ENCODE peak calls at places on chromosome 16, in six cellular contexts. J, S, X, L, N and I are unnamed samples.

GRCh38 chr16:14241631-14242030 is 170.5 kb downstream of the MRTFB start:
- DNase-seq in J (no peak), S (no peak), X (no peak), L (no peak), N (no peak), I (no peak)

GRCh38 chr16:1831537-1832075 is 4.6 kb downstream of the FAHD1 start:
- DNase-seq in J (no peak), S (no peak), X (no peak), L (no peak), N (no peak), I (no peak)

GRCh38 chr16:85642762-85643281 is 29.7 kb downstream of the GSE1 start:
- DNase-seq in J (no peak), S (no peak), X (no peak), L (no peak), N (no peak), I (no peak)

GRCh38 chr16:24509536-24509935 is 29.8 kb upstream of the RBBP6 start:
- DNase-seq in J (no peak), S (no peak), X (no peak), L (no peak), N (no peak), I (no peak)

GRCh38 chr16:34078697-34079096 is 619.3 kb downstream of the TP53TG3F start:
- DNase-seq in J (peak; percentile 27), S (no peak), X (no peak), L (peak; percentile 38), N (no peak), I (no peak)

GRCh38 chr16:69166221-69166833 is 20.6 kb upstream of the SNTB2 start:
- DNase-seq in J (peak; percentile 80), S (no peak), X (no peak), L (peak; percentile 42), N (no peak), I (no peak)

GRCh38 chr16:19282101-19282500 is 3.4 kb upstream of the CLEC19A start:
- DNase-seq in J (no peak), S (no peak), X (no peak), L (no peak), N (no peak), I (no peak)

GRCh38 chr16:57341441-57342303 is 16.9 kb upstream of the CCL22 start:
- DNase-seq in J (peak; percentile 96), S (no peak), X (peak; percentile 58), L (peak; percentile 100), N (no peak), I (no peak)

GRCh38 chr16:85327731-85328664 is 215.7 kb upstream of the CIBAR2 start:
- DNase-seq in J (peak; percentile 60), S (peak; percentile 99), X (no peak), L (no peak), N (no peak), I (no peak)

GRCh38 chr16:2008009-2008526 is 1.6 kb downstream of the ZNF598 start:
- DNase-seq in J (peak; percentile 70), S (no peak), X (no peak), L (peak; percentile 93), N (peak; percentile 53), I (no peak)

GRCh38 chr16:30621765-30622164 is 11.6 kb upstream of the ZNF689 start:
- DNase-seq in J (peak; percentile 54), S (no peak), X (no peak), L (no peak), N (no peak), I (no peak)

GRCh38 chr16:23996258-23996955 is 160.6 kb downstream of the PRKCB start:
- DNase-seq in J (no peak), S (no peak), X (no peak), L (peak; percentile 80), N (no peak), I (no peak)

GRCh38 chr16:81604960-81605383 is 160.4 kb downstream of the CMIP start:
- DNase-seq in J (peak; percentile 90), S (no peak), X (peak; percentile 57), L (peak; percentile 85), N (no peak), I (no peak)

GRCh38 chr16:14378131-14378551 is 251.9 kb downstream of the PARN start:
- DNase-seq in J (peak; percentile 81), S (no peak), X (peak; percentile 73), L (peak; percentile 84), N (no peak), I (no peak)

GRCh38 chr16:67428146-67428731 is 2.7 kb upstream of the HSD11B2 start:
- DNase-seq in J (peak; percentile 27), S (peak; percentile 94), X (peak; percentile 67), L (peak; percentile 39), N (peak; percentile 70), I (no peak)

GRCh38 chr16:70696368-70696767 is 10.5 kb upstream of the MTSS2 start:
- DNase-seq in J (no peak), S (no peak), X (no peak), L (no peak), N (no peak), I (no peak)

GRCh38 chr16:15427648-15428239 is 6.6 kb upstream of the BMERB1 start:
- DNase-seq in J (peak; percentile 81), S (peak; percentile 48), X (peak; percentile 82), L (no peak), N (peak; percentile 63), I (peak; percentile 82)

GRCh38 chr16:27366687-27367462 is 35.1 kb upstream of the IL21R start:
- DNase-seq in J (no peak), S (no peak), X (no peak), L (no peak), N (no peak), I (no peak)

GRCh38 chr16:50267151-50267631 is 840 bp downstream of the ADCY7 start:
- DNase-seq in J (no peak), S (no peak), X (no peak), L (no peak), N (peak; percentile 45), I (no peak)

GRCh38 chr16:75000481-75001081 is 1.8 kb downstream of the ZNRF1 start:
- DNase-seq in J (peak; percentile 27), S (no peak), X (no peak), L (peak; percentile 47), N (no peak), I (no peak)

GRCh38 chr16:2964416-2965223 is 545 bp downstream of the KREMEN2 start:
- DNase-seq in J (no peak), S (peak; percentile 95), X (peak; percentile 84), L (peak; percentile 70), N (peak; percentile 72), I (no peak)

GRCh38 chr16:88464447-88465318 is 11.6 kb downstream of the ZFPM1 start:
- DNase-seq in J (peak; percentile 62), S (no peak), X (no peak), L (no peak), N (no peak), I (no peak)

GRCh38 chr16:86314402-86315025 is 195.8 kb upstream of the FOXF1 start:
- DNase-seq in J (no peak), S (no peak), X (no peak), L (no peak), N (no peak), I (no peak)

GRCh38 chr16:56428087-56428486 is 2.7 kb upstream of the AMFR start:
- DNase-seq in J (no peak), S (no peak), X (no peak), L (no peak), N (no peak), I (no peak)

GRCh38 chr16:74709477-74709877 is 8.8 kb upstream of the MLKL start:
- DNase-seq in J (peak; percentile 50), S (peak; percentile 88), X (peak; percentile 85), L (peak; percentile 73), N (peak; percentile 80), I (no peak)

GRCh38 chr16:78607022-78607421 is 507.6 kb downstream of the WWOX start:
- DNase-seq in J (no peak), S (no peak), X (no peak), L (no peak), N (no peak), I (no peak)

GRCh38 chr16:78607465-78607864 is 508.0 kb downstream of the WWOX start:
- DNase-seq in J (peak; percentile 20), S (no peak), X (peak; percentile 8), L (no peak), N (no peak), I (no peak)

GRCh38 chr16:78609542-78610253 is 510.2 kb downstream of the WWOX start:
- DNase-seq in J (no peak), S (no peak), X (no peak), L (no peak), N (no peak), I (no peak)

GRCh38 chr16:78606572-78606971 is 507.1 kb downstream of the WWOX start:
- DNase-seq in J (no peak), S (peak; percentile 43), X (no peak), L (no peak), N (no peak), I (no peak)

GRCh38 chr16:78608305-78608776 is 508.9 kb downstream of the WWOX start:
- DNase-seq in J (no peak), S (no peak), X (no peak), L (no peak), N (no peak), I (no peak)
- H3K27ac ChIP-seq in J (no peak overlapping the region), S (no peak overlapping the region), X (no peak overlapping the region), L (no peak overlapping the region), N (no peak overlapping the region), I (no peak overlapping the region)

GRCh38 chr16:73483934-73484712 is 436.2 kb upstream of the ZFHX3 start:
- DNase-seq in J (no peak), S (peak; percentile 54), X (no peak), L (no peak), N (no peak), I (no peak)

GRCh38 chr16:73483076-73483791 is 435.3 kb upstream of the ZFHX3 start:
- DNase-seq in J (no peak), S (peak; percentile 91), X (no peak), L (no peak), N (no peak), I (no peak)

DNA sequence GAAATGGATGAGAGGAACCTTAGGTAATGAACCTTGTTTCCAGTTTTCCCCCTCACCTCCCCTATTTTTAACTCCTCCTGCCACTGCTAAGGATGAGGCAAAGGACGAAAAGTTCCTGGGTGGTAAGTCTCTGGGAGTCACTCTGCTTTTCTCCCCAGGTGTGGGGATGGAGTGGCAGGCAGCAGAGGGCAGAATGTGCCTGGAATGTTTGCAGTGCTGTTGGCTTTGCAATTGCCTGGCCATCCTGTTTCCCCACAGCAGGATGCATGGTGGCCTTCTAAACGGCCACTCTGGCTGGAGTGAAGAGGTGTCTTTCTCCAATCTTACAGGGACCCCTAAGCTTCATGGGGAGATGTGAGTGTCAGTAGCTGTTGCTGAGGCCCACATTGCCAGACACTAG is 432.5 kb upstream of the ZFHX3 start:
- DNase-seq in J (no peak), S (peak; percentile 28), X (no peak), L (no peak), N (no peak), I (no peak)
- TF ChIP-seq CTCF in J (no peak), S (peak; percentile 62), X (no peak), L (no peak), N (no peak), I (no peak)

DNA sequence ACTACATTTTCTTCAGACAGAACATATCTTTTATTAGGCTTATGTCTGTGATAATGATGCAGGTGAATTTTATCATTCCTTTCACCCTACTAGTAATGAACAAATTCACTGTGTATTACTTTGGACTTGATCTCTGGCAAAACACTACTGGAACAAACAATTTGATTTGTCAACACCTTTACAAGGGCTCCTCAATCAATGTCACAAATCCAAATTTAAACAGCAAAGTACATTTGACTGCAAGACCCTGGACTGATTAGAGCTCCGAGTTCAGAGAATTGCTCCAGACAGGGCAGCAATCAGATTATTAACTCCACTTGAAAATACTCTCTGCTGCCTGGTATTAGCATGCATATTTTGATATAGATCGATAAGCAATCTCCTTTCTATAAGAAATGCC is 547.6 kb upstream of the SALL1 start:
- DNase-seq in J (no peak), S (no peak), X (no peak), L (no peak), N (no peak), I (no peak)
- H3K27ac ChIP-seq in J (no peak overlapping the region), S (no peak overlapping the region), X (no peak overlapping the region), L (no peak overlapping the region), N (no peak overlapping the region), I (no peak overlapping the region)

GRCh38 chr16:51886456-51886855 is 660.5 kb downstream of the TOX3 start:
- DNase-seq in J (no peak), S (no peak), X (no peak), L (no peak), N (no peak), I (no peak)
- TF ChIP-seq CTCF in J (no peak), S (no peak), X (no peak), L (no peak), N (no peak), I (no peak)